ENCODE peak calls at places on chromosomes 11 and 22, in ten cellular contexts. Y, U, V, M, N, H, X, K, S and Z are unnamed samples.

GRCh38 chr11:132992838-132993680 is 539.2 kb downstream of the OPCML start:
- DNase-seq in Y (peak), U (no peak), V (no peak), M (no peak), N (no peak), H (no peak), X (no peak), K (no peak), S (peak), Z (no peak)

GRCh38 chr11:33089776-33090175 is 50.4 kb downstream of the TCP11L1 start:
- DNase-seq in Y (no peak), U (no peak), V (no peak), M (no peak), N (no peak), H (no peak), X (no peak), K (no peak), S (no peak), Z (no peak)

GRCh38 chr11:58998480-58999290 is 59.4 kb downstream of the GLYATL1 start:
- DNase-seq in Y (no peak), U (no peak), V (no peak), M (no peak), N (peak), H (no peak), X (no peak), K (no peak), S (no peak), Z (no peak)

GRCh38 chr11:64834723-64835615 is 9.5 kb downstream of the CDC42BPG start:
- DNase-seq in Y (no peak), U (no peak), V (no peak), M (no peak), N (peak), H (no peak), X (no peak), K (no peak), S (no peak), Z (no peak)

GRCh38 chr11:67301313-67301921 is 1.9 kb upstream of the SSH3 start:
- DNase-seq in Y (no peak), U (peak), V (peak), M (peak), N (no peak), H (no peak), X (no peak), K (no peak), S (no peak), Z (no peak)

GRCh38 chr11:63978551-63979235 is 4.3 kb downstream of the COX8A start:
- DNase-seq in Y (no peak), U (no peak), V (no peak), M (no peak), N (no peak), H (peak), X (no peak), K (no peak), S (no peak), Z (no peak)

GRCh38 chr11:44321059-44321458 is 11.1 kb upstream of the ALX4 start:
- DNase-seq in Y (no peak), U (no peak), V (no peak), M (no peak), N (no peak), H (no peak), X (no peak), K (no peak), S (no peak), Z (no peak)

GRCh38 chr11:7890417-7891179 is 40.5 kb downstream of the OR10A6 start:
- DNase-seq in Y (no peak), U (no peak), V (no peak), M (no peak), N (no peak), H (no peak), X (no peak), K (no peak), S (no peak), Z (no peak)

GRCh38 chr11:59182457-59183151 is 10.7 kb downstream of the DTX4 start:
- DNase-seq in Y (no peak), U (peak), V (no peak), M (no peak), N (peak), H (no peak), X (peak), K (no peak), S (no peak), Z (no peak)

GRCh38 chr22:21928048-21928447 is 24.6 kb downstream of the PPM1F start:
- DNase-seq in Y (no peak), U (no peak), V (no peak), M (peak), N (no peak), H (no peak), X (no peak), K (no peak), S (no peak), Z (no peak)

GRCh38 chr22:36452473-36453265 is 28.8 kb downstream of the TXN2 start:
- DNase-seq in Y (no peak), U (no peak), V (no peak), M (no peak), N (no peak), H (no peak), X (no peak), K (no peak), S (no peak), Z (no peak)
- TF ChIP-seq POLR2AphosphoS5 in Y (no peak), U (no peak), V (no peak), M (no peak), N (no peak), H (no peak), X (no peak), K (no peak), S (no peak), Z (no peak)

GRCh38 chr22:20060700-20061480 is 19.2 kb upstream of the DGCR8 start:
- DNase-seq in Y (no peak), U (no peak), V (no peak), M (no peak), N (no peak), H (no peak), X (no peak), K (no peak), S (no peak), Z (no peak)
- H3K27ac ChIP-seq in Y (no peak), U (no peak), V (no peak), M (peak), N (no peak), H (no peak), X (no peak), K (no peak), S (no peak), Z (no peak)

DNA sequence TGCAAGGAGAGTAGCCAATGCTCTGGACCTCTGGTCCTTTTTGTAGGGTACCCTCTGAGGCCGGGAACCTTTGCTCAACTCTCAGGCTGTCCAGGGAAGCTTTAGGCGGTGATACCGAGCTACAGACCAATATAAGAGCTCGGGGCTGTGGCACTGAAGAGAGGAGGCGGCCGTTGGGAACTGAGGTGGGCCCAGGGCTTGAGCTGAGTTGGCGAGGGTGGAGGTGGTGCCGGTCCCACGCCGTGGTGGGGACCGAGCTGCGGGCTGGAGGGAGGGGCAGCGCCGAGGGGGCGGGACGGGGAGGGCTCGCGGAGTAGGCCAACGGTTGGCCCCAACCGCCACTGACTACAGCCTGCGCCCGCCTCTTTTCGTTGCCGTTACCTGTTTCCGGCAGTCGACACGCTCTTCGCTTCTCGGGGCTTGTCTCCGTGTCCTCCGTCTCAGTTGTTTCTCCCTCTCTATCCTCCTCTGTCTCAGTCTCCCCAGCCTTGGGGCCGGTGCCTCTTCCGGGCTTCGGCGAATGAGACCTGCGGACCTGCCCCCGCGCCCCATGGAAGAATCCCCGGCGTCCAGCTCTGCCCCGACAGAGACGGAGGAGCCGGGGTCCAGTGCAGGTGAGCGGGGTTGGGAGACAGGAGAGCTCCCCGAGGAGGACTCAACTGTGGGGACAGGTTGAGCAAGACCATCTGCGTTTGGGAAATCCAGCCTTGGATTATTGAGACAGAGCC is at the start of gene NEU3:
- DNase-seq in Y (no peak), U (peak), V (peak), M (peak), N (peak), H (peak), X (peak), K (peak), S (peak), Z (peak)
- TF ChIP-seq POLR2AphosphoS5 in Y (peak), U (peak), V (peak), M (peak), N (no peak), H (peak), X (peak), K (peak), S (peak), Z (peak)

DNA sequence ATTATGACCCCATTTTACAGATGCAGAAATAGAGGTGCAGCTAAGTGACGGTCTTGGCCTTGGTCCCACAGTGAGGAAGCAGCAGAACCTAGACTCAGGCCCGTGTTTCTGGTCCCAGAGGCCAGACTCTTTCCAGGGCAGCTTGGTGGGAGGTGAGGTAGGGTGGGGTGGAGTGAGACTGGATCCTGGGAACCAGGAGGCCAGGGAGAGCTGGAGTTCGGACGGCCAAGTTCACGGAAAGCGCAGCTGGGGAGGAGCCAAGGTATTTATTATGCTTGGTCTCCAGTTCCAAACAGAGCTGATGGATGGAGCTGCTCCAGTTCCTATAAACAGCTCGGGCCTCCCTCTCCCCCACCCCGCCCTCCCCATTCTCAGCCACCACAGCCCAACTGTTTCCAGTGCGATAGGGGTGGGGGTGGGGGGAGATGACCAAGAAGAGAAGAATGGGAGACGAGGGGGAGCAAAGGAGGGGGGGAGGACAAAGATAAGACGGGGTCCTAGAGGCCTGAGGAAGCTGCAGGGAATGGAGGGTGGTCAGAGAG is 16.2 kb downstream of the LRRC32 start:
- DNase-seq in Y (no peak), U (peak), V (peak), M (no peak), N (peak), H (no peak), X (peak), K (no peak), S (no peak), Z (no peak)
- H3K27ac ChIP-seq in Y (peak), U (peak), V (peak), M (peak), N (peak), H (peak), X (peak), K (no peak), S (no peak), Z (no peak)

GRCh38 chr11:111937859-111938258 is 716 bp downstream of the DIXDC1 start:
- DNase-seq in Y (no peak), U (no peak), V (no peak), M (no peak), N (no peak), H (no peak), X (no peak), K (no peak), S (peak), Z (peak)

GRCh38 chr11:111939836-111940604 is 2.9 kb downstream of the DIXDC1 start:
- DNase-seq in Y (no peak), U (no peak), V (no peak), M (no peak), N (no peak), H (no peak), X (no peak), K (no peak), S (peak), Z (peak)

GRCh38 chr11:111937461-111937769 is 272 bp downstream of the DIXDC1 start:
- DNase-seq in Y (no peak), U (no peak), V (no peak), M (no peak), N (no peak), H (no peak), X (no peak), K (no peak), S (no peak), Z (no peak)

GRCh38 chr11:111936045-111936400 is 1.1 kb upstream of the DIXDC1 start:
- DNase-seq in Y (no peak), U (no peak), V (no peak), M (no peak), N (no peak), H (no peak), X (no peak), K (no peak), S (no peak), Z (peak)

DNA sequence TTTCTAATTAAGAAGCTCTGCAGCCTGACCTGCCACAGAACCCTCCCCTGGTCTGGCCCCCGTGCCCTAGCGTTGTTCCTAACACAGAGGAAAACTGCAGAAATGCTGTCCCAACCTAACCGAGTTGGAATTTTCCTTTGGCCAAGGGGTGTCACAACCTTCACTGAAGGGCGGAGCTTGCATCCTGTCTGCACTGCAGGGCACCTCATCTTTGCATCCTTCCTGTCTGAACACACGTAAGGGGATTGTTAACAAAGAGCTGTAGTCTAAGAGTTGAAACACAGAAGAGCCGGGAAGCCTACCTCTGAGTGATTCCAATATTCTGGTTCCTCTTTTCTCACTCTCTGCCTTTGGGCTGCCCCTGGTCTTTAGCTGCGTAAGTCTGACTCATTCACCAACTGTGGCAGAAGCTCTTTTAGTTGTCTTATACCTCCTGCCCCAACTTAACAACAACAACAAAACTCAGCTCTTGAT is 1.6 kb downstream of the DIXDC1 start:
- DNase-seq in Y (no peak), U (no peak), V (no peak), M (no peak), N (no peak), H (no peak), X (peak), K (no peak), S (peak), Z (peak)
- TF ChIP-seq POLR2AphosphoS5 in Y (peak), U (no peak), V (no peak), M (no peak), N (peak), H (no peak), X (no peak), K (no peak), S (peak), Z (no peak)

DNA sequence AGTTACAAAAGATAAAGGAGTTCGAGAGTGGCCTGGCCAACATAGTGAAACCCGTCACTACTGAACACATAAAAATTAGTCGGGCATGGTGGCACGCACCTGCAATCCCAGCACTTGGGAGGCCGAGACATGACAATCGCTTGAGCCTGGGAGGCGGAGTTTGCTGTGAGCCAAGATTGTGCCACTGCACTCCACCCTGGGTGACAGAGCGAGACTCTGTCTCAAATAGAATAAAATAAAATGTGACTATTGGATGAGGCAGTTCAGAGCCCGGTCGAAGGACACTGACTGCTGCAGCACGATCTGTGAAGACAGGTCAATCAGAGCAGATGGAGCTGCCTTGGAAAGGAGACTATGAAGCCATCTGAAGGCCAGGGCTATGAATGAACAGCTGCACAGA is 37.7 kb upstream of the ANO1 start:
- DNase-seq in Y (peak), U (no peak), V (no peak), M (no peak), N (peak), H (no peak), X (no peak), K (no peak), S (no peak), Z (no peak)
- H3K27ac ChIP-seq in Y (no peak), U (no peak), V (no peak), M (no peak), N (no peak), H (no peak), X (no peak), K (no peak), S (no peak), Z (no peak)

GRCh38 chr11:121330614-121331435 is 38.3 kb downstream of the SC5D start:
- DNase-seq in Y (no peak), U (no peak), V (no peak), M (no peak), N (no peak), H (no peak), X (no peak), K (no peak), S (no peak), Z (no peak)
- TF ChIP-seq POLR2AphosphoS5 in Y (no peak), U (no peak), V (no peak), M (no peak), N (no peak), H (no peak), X (no peak), K (no peak), S (no peak), Z (no peak)

GRCh38 chr11:796565-797299 is 1.3 kb downstream of the SLC25A22 start:
- DNase-seq in Y (no peak), U (peak), V (no peak), M (peak), N (no peak), H (no peak), X (no peak), K (no peak), S (no peak), Z (no peak)

GRCh38 chr11:795638-796564 is 2.2 kb downstream of the SLC25A22 start:
- DNase-seq in Y (peak), U (peak), V (peak), M (peak), N (peak), H (peak), X (peak), K (no peak), S (peak), Z (peak)

GRCh38 chr11:799641-800316 is 1.7 kb upstream of the SLC25A22 start:
- DNase-seq in Y (no peak), U (no peak), V (no peak), M (no peak), N (no peak), H (no peak), X (no peak), K (no peak), S (no peak), Z (no peak)

GRCh38 chr11:798093-798713 is at the start of gene SLC25A22:
- DNase-seq in Y (no peak), U (peak), V (no peak), M (peak), N (peak), H (peak), X (peak), K (no peak), S (peak), Z (peak)

DNA sequence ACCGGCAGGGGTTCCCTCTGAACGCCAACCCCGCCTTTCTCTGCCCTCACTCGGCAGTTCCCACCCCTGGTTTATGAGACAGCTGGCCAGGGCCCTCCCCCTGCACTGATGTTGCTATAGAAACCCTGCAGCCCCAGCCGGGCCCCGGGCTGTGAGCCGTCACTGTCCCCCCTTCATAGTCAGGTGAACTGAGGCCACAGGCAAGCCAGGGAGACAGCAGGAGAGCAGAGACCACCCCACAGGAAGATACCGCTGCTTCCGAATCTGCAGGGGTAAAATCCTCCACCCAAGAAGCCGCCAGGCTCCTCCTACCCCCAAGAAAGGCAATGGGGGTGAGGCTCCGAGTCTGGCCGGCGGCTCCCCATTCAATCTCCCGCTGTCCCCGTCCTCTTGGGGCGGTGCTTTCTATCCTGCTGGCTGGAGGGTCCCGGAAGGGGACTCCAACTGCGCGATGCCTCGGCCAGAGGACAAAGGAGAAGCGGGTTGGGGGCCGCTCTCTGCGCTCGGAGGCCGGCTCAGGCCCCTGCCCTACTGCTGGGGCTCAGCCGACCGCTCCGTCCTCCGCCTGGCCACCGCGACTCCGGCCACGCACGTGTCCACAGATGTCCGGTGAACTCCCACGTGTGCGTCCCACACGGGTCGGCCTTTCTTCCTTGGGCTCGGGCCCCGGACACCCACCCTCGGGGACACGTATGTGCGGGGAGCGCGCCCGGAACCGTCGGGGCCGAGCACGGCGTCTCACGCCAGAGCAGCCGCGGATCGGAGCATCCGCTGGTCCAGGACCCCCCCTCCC is 585 bp downstream of the SLC25A22 start:
- DNase-seq in Y (peak), U (peak), V (peak), M (peak), N (peak), H (peak), X (peak), K (no peak), S (peak), Z (peak)
- H3K27ac ChIP-seq in Y (peak), U (peak), V (peak), M (peak), N (peak), H (peak), X (peak), K (peak), S (peak), Z (peak)

DNA sequence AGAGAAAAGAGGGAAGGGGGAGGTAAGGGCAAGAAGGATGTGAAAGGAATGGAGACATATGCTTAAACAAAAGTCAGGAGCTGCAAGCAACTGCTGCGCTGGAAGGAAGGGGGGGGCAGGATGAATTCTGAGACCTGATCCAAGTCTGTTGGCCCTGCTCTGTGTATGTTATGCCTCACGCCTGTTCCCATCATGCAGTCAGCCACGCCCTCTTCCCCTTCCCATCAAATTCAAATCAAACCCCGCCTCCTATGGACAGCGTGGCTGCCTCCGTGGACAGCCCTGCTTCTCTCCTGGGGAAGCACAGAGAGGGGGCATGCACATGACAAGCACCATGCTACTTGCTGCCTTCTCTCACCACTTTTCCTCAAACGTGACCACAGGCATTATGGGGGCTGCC is 45.7 kb upstream of the CYP2D6 start:
- DNase-seq in Y (no peak), U (no peak), V (no peak), M (no peak), N (no peak), H (no peak), X (no peak), K (no peak), S (no peak), Z (no peak)
- TF ChIP-seq POLR2AphosphoS5 in Y (peak), U (no peak), V (no peak), M (no peak), N (no peak), H (no peak), X (no peak), K (no peak), S (no peak), Z (no peak)